ENCODE peak calls at places on chromosomes 4 and X, in four cellular contexts. C, F, S and J are unnamed samples. For H3K79me1, the result is how much of the 10 kb centered on the place peaks cover.

GRCh38 chrX:134631404-134632346 is 26.6 kb downstream of the PLAC1 start:
- DNase-seq in F (no peak), C (no peak), S (no peak), J (peak)

GRCh38 chrX:65668362-65669310 is 1.2 kb downstream of the MSN start:
- DNase-seq in C (peak), S (no peak), F (peak), J (peak)

GRCh38 chrX:103831342-103831802 is 685 bp downstream of the RAB9B start:
- DNase-seq in S (peak), C (no peak), F (no peak), J (no peak)

GRCh38 chr4:21203416-21203815 is 503.2 kb downstream of the PACRGL start:
- DNase-seq in S (no peak), F (peak), C (no peak), J (no peak)

GRCh38 chr4:42401171-42401570 is 3.9 kb downstream of the SHISA3 start:
- DNase-seq in C (no peak), F (peak), S (no peak), J (no peak)

GRCh38 chr4:81648576-81649272 is 177.0 kb upstream of the RASGEF1B start:
- DNase-seq in F (no peak), S (no peak), C (no peak), J (no peak)

GRCh38 chr4:8616831-8617230 is 24.3 kb downstream of the CPZ start:
- DNase-seq in S (no peak), C (no peak), F (no peak), J (no peak)

GRCh38 chr4:20251796-20252655 is at the start of gene SLIT2:
- DNase-seq in F (peak), S (no peak), C (peak), J (peak)

GRCh38 chr4:184643726-184644125 is 5.5 kb downstream of the CASP3 start:
- DNase-seq in S (no peak), C (no peak), F (no peak), J (no peak)

GRCh38 chr4:68673143-68673542 is 2.7 kb upstream of the UGT2B15 start:
- DNase-seq in C (no peak), F (no peak), S (no peak), J (no peak)

GRCh38 chr4:47032405-47033106 is 1.2 kb downstream of the GABRB1 start:
- DNase-seq in F (peak), C (peak), S (peak), J (peak)

GRCh38 chr4:6906046-6906445 is 3.6 kb upstream of the TBC1D14 start:
- DNase-seq in F (no peak), S (no peak), C (no peak), J (no peak)

GRCh38 chr4:109434007-109434792 is 585 bp downstream of the SEC24B start:
- DNase-seq in F (peak), C (peak), S (no peak), J (peak)

GRCh38 chr4:80138556-80139538 is 58.5 kb upstream of the PRDM8 start:
- DNase-seq in C (no peak), S (no peak), F (no peak), J (peak)

GRCh38 chr4:139227729-139228404 is 50.8 kb upstream of the ELF2 start:
- DNase-seq in F (no peak), C (no peak), S (no peak), J (no peak)

GRCh38 chr4:73998040-73999011 is at the start of gene CXCL5:
- DNase-seq in S (peak), F (peak), C (peak), J (peak)

GRCh38 chrX:48835524-48836329 is at the start of gene PCSK1N:
- DNase-seq in S (no peak), C (peak), F (peak), J (no peak)

GRCh38 chrX:55794420-55794819 is 76.9 kb downstream of the RRAGB start:
- DNase-seq in S (no peak), C (no peak), F (no peak), J (no peak)

GRCh38 chrX:119502727-119503483 is 34.7 kb downstream of the SLC25A5 start:
- DNase-seq in C (peak), S (no peak), F (no peak), J (peak)

GRCh38 chr4:145153181-145153903 is 27.0 kb downstream of the OTUD4 start:
- DNase-seq in S (no peak), F (no peak), C (no peak), J (peak)

GRCh38 chr4:52374847-52375246 is 284.3 kb downstream of the USP46 start:
- DNase-seq in C (no peak), S (no peak), F (no peak), J (no peak)

GRCh38 chrX:121308276-121308805 is 260.9 kb downstream of the GLUD2 start:
- DNase-seq in S (no peak), F (peak), C (peak), J (no peak)

GRCh38 chr4:27861802-27862201 is 1001.2 kb downstream of the STIM2 start:
- DNase-seq in C (no peak), S (no peak), F (no peak), J (peak)

GRCh38 chr4:21656832-21657231 is 291.7 kb downstream of the KCNIP4 start:
- DNase-seq in F (peak), C (no peak), S (peak), J (no peak)

GRCh38 chrX:9351112-9351511 is 113.7 kb upstream of the TBL1X start:
- DNase-seq in F (no peak), S (no peak), C (no peak), J (no peak)

GRCh38 chr4:1351854-1352633 is 5.0 kb downstream of the UVSSA start:
- DNase-seq in C (peak), F (peak), S (peak), J (peak)

GRCh38 chrX:24231780-24232179 is 82.1 kb downstream of the SUPT20HL2 start:
- DNase-seq in F (no peak), S (no peak), C (no peak), J (no peak)

GRCh38 chrX:133302775-133303445 is 84.8 kb upstream of the TFDP3 start:
- DNase-seq in F (peak), S (no peak), C (no peak), J (peak)

GRCh38 chr4:80538276-80538926 is 202.9 kb downstream of the CFAP299 start:
- DNase-seq in C (no peak), F (no peak), S (no peak), J (peak)

GRCh38 chrX:128458888-128459287 is 406.7 kb upstream of the ACTRT1 start:
- DNase-seq in S (no peak), C (no peak), F (no peak), J (peak)

GRCh38 chr4:148857234-148857972 is 415.2 kb upstream of the NR3C2 start:
- DNase-seq in C (no peak), S (no peak), F (no peak), J (peak)

GRCh38 chr4:151690884-151691283 is 69.9 kb downstream of the GATB start:
- DNase-seq in C (no peak), S (no peak), F (no peak), J (no peak)

DNA sequence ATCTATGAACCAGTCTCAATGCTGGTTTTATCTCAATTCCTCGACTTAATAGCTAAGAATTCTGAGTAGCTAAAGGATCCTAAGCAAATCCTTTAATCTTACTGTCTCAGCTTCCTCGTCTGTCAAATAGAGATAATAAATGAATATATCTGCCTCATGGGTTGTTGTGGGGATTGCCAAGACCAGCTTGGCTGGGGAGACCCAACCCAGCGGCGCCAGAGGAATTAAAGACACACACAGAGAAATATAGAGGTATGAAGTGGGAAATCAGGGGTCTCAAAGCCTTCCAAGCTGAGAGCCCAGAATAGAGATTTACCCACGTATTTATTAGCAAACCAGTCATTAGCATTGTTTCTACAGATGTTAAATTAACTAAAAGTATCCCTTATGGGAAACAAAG is 41.9 kb downstream of the SLC34A2 start:
- DNase-seq in C (no peak), F (peak), S (no peak), J (no peak)
- H3K56ac ChIP-seq in C (no peak), F (no peak), S (no peak), J (no peak)

DNA sequence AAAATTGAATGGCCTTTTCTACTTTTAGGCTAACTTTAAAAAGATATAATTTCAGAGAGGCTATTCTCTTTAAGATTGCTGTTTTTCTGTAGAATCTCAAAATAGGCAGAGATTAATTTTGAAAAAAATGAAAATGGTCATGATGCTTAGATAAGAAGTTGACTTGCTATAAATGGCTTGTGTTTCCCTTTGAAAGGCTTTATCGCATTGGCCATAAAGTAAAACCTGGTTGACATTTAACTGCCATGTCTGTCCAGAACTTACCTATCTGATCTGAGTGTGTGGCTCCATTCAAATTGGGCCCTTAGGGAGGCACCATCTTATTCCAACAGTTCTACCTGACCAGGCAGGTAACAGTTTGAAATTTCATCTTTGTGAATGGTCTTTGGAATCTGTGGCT is 56.1 kb downstream of the AFF2 start:
- DNase-seq in S (no peak), F (no peak), C (no peak), J (no peak)
- H3K4me2 ChIP-seq in S (no peak), F (no peak), C (no peak), J (no peak)

GRCh38 chrX:38774249-38774648 is 27.0 kb upstream of the MID1IP1 start:
- DNase-seq in C (no peak), F (no peak), S (no peak), J (no peak)

GRCh38 chrX:38768079-38768478 is 33.2 kb upstream of the MID1IP1 start:
- DNase-seq in F (no peak), C (no peak), S (no peak), J (peak)

GRCh38 chrX:38770152-38770551 is 31.1 kb upstream of the MID1IP1 start:
- DNase-seq in F (no peak), S (no peak), C (no peak), J (no peak)
- H3K79me1 ChIP-seq in F (under half), S (under half), C (under half), J (under half)

DNA sequence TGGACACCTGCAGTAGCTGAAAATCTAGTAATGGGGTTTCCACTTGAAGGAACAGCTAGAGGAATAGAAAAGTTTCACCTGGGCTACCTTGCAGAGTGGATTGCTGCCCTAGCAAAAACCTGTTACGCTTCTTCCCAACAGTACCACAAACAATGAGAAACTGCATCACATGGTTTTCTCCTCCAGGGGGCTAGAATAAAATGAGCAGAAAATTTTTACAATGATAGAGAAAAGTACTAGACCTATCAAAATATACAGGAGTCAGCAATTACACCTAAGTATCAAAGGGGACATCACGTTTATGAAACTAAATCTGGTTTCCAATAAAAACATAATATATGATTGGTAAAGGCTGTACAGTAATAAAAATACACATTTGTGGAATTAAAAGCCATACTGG is 423.1 kb upstream of the PITX2 start:
- DNase-seq in F (peak), C (no peak), S (no peak), J (no peak)
- H3K56ac ChIP-seq in F (no peak), C (no peak), S (no peak), J (no peak)

GRCh38 chr4:43496188-43496587 is 603.7 kb downstream of the GRXCR1 start:
- DNase-seq in S (no peak), C (no peak), F (no peak), J (peak)
- H3K4me2 ChIP-seq in S (no peak), C (no peak), F (no peak), J (peak)

GRCh38 chr4:2361366-2362285 is 56.8 kb downstream of the ZFYVE28 start:
- DNase-seq in F (no peak), C (no peak), S (no peak), J (no peak)
- H3K79me1 ChIP-seq in F (under half), C (under half), S (under half), J (under half)